ENCODE peak calls at places on chromosome 20, in nine cellular contexts. J is left lung, E is tibial nerve, V is IMR-90, O is BJ, K is omental fat pad, T is suprapubic skin, Y is GM10248, H is foreskin keratinocyte. I is an unnamed sample.

GRCh38 chr20:62142252-62143117 is 709 bp downstream of the PSMA7 start:
- DNase-seq in J (peak; percentile 85), E (no peak), V (no peak), O (no peak), K (no peak), T (no peak), Y (no peak), H (no peak), I (no peak)

GRCh38 chr20:18801516-18801915 is 12.1 kb upstream of the SCP2D1 start:
- DNase-seq in J (no peak), E (no peak), V (no peak), O (no peak), K (no peak), T (no peak), Y (no peak), H (no peak), I (no peak)

GRCh38 chr20:37395921-37396519 is 50.1 kb downstream of the SRC start:
- DNase-seq in J (peak; percentile 65), E (no peak), V (no peak), O (no peak), K (no peak), T (no peak), Y (no peak), H (no peak), I (no peak)

GRCh38 chr20:22794200-22794599 is 209.8 kb upstream of the FOXA2 start:
- DNase-seq in J (no peak), E (no peak), V (no peak), O (no peak), K (no peak), T (no peak), Y (no peak), H (peak; percentile 46), I (no peak)

GRCh38 chr20:3077618-3078134 is 6.3 kb downstream of the OXT start:
- DNase-seq in J (no peak), E (no peak), V (no peak), O (no peak), K (no peak), T (no peak), Y (no peak), H (peak; percentile 56), I (no peak)

GRCh38 chr20:48411906-48412305 is 415.9 kb downstream of the PREX1 start:
- DNase-seq in J (no peak), E (no peak), V (no peak), O (no peak), K (no peak), T (no peak), Y (no peak), H (no peak), I (no peak)

GRCh38 chr20:24337074-24337473 is 132.4 kb upstream of the SYNDIG1 start:
- DNase-seq in J (no peak), E (no peak), V (peak; percentile 35), O (peak; percentile 82), K (no peak), T (no peak), Y (no peak), H (peak; percentile 78), I (no peak)

GRCh38 chr20:62622877-62623487 is 19.3 kb upstream of the SLCO4A1 start:
- DNase-seq in J (peak; percentile 81), E (no peak), V (no peak), O (no peak), K (no peak), T (no peak), Y (no peak), H (no peak), I (no peak)

GRCh38 chr20:36647194-36648121 is 1.5 kb upstream of the SLA2 start:
- DNase-seq in J (no peak), E (no peak), V (no peak), O (no peak), K (no peak), T (no peak), Y (no peak), H (no peak), I (no peak)

GRCh38 chr20:63540417-63541186 is 3.4 kb upstream of the PTK6 start:
- DNase-seq in J (no peak), E (no peak), V (peak; percentile 50), O (no peak), K (no peak), T (no peak), Y (no peak), H (no peak), I (no peak)

GRCh38 chr20:16518068-16518783 is 55.0 kb downstream of the KIF16B start:
- DNase-seq in J (no peak), E (peak; percentile 63), V (peak; percentile 42), O (no peak), K (no peak), T (no peak), Y (peak; percentile 50), H (peak; percentile 35), I (no peak)
- TF ChIP-seq CTCF in J (peak; percentile 64), E (peak; percentile 57), V (peak; percentile 64), O (peak; percentile 59), K (no peak), T (peak; percentile 42), Y (peak; percentile 36), H (peak; percentile 81), I (peak; percentile 16)

DNA sequence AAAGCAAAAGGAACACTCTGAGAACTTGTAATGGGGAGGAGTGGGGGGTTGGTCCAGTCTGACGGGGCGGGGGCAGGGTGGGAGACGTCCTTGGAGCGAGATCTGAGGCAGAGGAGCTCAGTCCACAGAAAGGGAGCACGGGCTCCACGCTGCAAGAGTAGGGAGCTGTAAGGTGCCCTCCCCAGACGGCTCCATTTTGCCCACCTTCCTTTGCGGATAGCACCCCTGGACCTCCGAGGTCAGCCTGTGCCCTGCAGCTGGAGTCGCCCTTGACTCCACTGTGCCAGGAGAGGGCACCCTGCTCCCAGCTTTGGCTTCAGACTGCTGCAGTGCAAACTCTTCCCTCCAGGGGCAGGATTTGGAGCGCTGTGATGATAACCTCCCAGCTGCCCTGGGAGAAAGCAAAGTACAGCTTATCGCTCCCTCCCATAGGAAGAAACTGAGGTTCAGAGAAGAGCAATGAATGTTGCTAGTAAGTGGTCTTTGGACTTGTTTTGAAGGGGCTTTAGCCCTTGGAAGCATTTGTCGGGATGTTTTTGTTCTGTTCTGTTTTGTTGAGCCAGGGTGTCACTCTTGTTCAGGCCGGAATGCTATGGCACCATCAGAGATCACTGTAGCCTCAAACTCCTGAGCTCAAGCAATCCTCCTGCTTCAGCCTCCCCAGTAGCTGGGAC is 9.5 kb upstream of the AHCY start:
- DNase-seq in J (peak; percentile 90), E (peak; percentile 85), V (peak; percentile 81), O (no peak), K (peak; percentile 61), T (peak; percentile 91), Y (peak; percentile 88), H (peak; percentile 77), I (peak; percentile 84)
- TF ChIP-seq CTCF in J (peak; percentile 99), E (peak; percentile 97), V (peak; percentile 100), O (peak; percentile 100), K (peak; percentile 96), T (peak; percentile 99), Y (peak; percentile 100), H (peak; percentile 100), I (peak; percentile 100)

DNA sequence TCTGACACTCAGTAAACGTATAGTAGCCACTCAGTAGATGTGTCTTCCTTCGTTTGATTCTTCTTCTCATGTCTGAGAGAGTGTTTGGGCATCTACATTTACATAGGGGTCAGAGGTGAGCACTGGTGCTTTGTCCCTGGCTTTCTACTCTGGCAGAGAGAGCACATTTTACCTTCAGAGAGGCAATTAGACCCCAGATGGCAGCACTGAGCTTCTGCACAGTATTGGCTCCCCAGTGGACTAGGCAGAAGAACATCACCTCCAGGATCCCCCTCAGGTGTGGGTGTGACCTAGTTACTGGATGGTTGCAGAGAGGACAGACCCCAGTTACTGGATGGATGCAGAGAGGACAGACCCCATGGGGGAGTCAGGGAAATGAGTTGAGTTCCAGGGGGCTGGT is 327.2 kb downstream of the DHX35 start:
- DNase-seq in J (no peak), E (no peak), V (no peak), O (no peak), K (no peak), T (no peak), Y (peak; percentile 20), H (no peak), I (no peak)
- TF ChIP-seq CTCF in J (no peak), E (no peak), V (no peak), O (no peak), K (no peak), T (peak; percentile 34), Y (peak; percentile 52), H (peak; percentile 33), I (no peak)

DNA sequence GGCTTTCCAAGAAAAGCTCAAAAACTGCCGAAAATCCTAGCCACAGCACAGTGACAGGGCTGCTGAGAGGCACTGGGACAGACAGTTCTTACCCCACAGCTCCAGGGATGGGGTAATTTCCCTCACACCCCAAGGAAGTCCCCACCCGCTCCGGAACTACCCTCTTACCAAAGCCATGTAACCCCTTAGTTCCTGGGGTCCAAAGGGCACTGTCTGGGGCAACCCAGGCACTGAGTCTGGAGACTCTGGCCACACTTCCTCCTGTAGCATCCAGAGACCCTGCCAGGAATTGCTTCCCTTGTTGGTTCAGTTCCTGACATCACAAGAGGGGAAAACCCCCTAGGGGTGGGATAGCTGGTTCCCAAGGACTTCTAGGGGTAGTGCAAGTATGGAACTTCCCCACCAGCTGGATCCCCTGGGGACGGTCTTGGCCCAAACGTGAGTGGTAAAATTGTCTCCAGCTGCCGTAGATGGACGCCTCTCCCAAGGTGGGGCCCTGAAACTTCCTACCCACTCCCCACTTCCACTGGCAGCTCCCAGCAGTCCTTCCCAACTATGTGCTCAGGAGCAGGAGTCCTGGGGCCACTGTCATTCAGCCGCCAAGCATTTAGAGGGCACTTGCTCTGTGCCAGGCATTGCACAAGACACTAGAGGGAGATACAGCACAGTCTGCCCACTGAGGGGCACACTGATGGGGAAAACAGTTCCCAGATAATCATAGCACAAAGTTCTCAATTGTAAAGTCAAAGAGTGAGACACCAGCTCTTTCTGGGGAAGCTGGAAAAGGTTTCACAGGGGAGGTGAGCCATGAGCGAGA is 17.3 kb upstream of the HCK start:
- DNase-seq in J (peak; percentile 58), E (no peak), V (no peak), O (no peak), K (no peak), T (no peak), Y (no peak), H (no peak), I (no peak)
- TF ChIP-seq CTCF in J (no peak), E (no peak), V (peak; percentile 46), O (peak; percentile 40), K (no peak), T (no peak), Y (peak; percentile 46), H (peak; percentile 26), I (no peak)

DNA sequence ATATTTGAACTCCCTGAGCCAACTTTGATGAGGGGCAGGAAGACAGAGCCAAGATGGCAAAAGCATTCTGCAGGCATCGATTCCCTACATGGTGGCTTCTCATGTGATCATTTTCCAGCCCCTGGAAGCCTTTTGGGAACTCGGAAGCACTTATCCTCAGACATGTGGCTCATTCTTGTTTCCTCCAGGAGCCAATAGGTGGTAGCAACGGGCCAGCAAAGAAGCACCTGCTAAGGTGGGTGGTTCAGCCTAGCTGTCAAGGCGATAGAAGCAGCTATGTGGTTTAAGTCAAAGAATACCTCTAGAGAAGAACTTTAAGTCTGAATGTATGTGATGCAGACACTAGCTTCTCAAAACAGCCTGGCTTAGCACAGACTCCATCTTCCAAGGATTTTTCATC is 64.9 kb upstream of the PAX1 start:
- DNase-seq in J (no peak), E (no peak), V (no peak), O (no peak), K (no peak), T (no peak), Y (no peak), H (no peak), I (no peak)
- TF ChIP-seq CTCF in J (no peak), E (no peak), V (no peak), O (no peak), K (no peak), T (no peak), Y (no peak), H (no peak), I (no peak)